ENCODE peak calls at places on chromosomes 5 and 9, in six cellular contexts. One of them, this sample, is unnamed.

GRCh38 chr5:174204914-174205313 is 159.4 kb downstream of the NSG2 start:
- DNase-seq in dorsolateral prefrontal cortex: no peak
- DNase-seq in lung: no peak
- DNase-seq in naive thymus-derived CD4-positive, alpha-beta T cell: no peak
- DNase-seq in H7: peak; percentile 79
- DNase-seq in GM23248: no peak
- DNase-seq in this sample: no peak

GRCh38 chr5:74396913-74397606 is 243.5 kb downstream of the ENC1 start:
- DNase-seq in dorsolateral prefrontal cortex: no peak
- DNase-seq in GM23248: no peak
- DNase-seq in naive thymus-derived CD4-positive, alpha-beta T cell: no peak
- DNase-seq in lung: no peak
- DNase-seq in H7: no peak
- DNase-seq in this sample: no peak

GRCh38 chr9:114465906-114466900 is 39.1 kb downstream of the WHRN start:
- DNase-seq in GM23248: no peak
- DNase-seq in dorsolateral prefrontal cortex: no peak
- DNase-seq in lung: no peak
- DNase-seq in naive thymus-derived CD4-positive, alpha-beta T cell: no peak
- DNase-seq in H7: peak; percentile 65
- DNase-seq in this sample: no peak

GRCh38 chr9:37001461-37001860 is 32.6 kb downstream of the PAX5 start:
- DNase-seq in dorsolateral prefrontal cortex: no peak
- DNase-seq in H7: no peak
- DNase-seq in GM23248: no peak
- DNase-seq in naive thymus-derived CD4-positive, alpha-beta T cell: no peak
- DNase-seq in lung: no peak
- DNase-seq in this sample: peak; percentile 68

GRCh38 chr5:88060194-88060593 is 208.5 kb downstream of the TMEM161B start:
- DNase-seq in dorsolateral prefrontal cortex: no peak
- DNase-seq in lung: no peak
- DNase-seq in naive thymus-derived CD4-positive, alpha-beta T cell: no peak
- DNase-seq in GM23248: no peak
- DNase-seq in H7: no peak
- DNase-seq in this sample: no peak

GRCh38 chr5:149682532-149683076 is 47.5 kb upstream of the PPARGC1B start:
- DNase-seq in dorsolateral prefrontal cortex: no peak
- DNase-seq in GM23248: no peak
- DNase-seq in H7: no peak
- DNase-seq in naive thymus-derived CD4-positive, alpha-beta T cell: no peak
- DNase-seq in lung: no peak
- DNase-seq in this sample: no peak

GRCh38 chr5:122846051-122846567 is 696 bp downstream of the SNX24 start:
- DNase-seq in GM23248: peak; percentile 83
- DNase-seq in dorsolateral prefrontal cortex: no peak
- DNase-seq in naive thymus-derived CD4-positive, alpha-beta T cell: peak; percentile 4
- DNase-seq in lung: peak; percentile 38
- DNase-seq in H7: peak; percentile 40
- DNase-seq in this sample: no peak

GRCh38 chr5:111117149-111117548 is 25.0 kb downstream of the WDR36 start:
- DNase-seq in H7: no peak
- DNase-seq in GM23248: no peak
- DNase-seq in lung: no peak
- DNase-seq in dorsolateral prefrontal cortex: no peak
- DNase-seq in naive thymus-derived CD4-positive, alpha-beta T cell: no peak
- DNase-seq in this sample: no peak

GRCh38 chr5:26563979-26564378 is 474.4 kb downstream of the CDH9 start:
- DNase-seq in dorsolateral prefrontal cortex: no peak
- DNase-seq in H7: no peak
- DNase-seq in GM23248: no peak
- DNase-seq in naive thymus-derived CD4-positive, alpha-beta T cell: no peak
- DNase-seq in lung: no peak
- DNase-seq in this sample: no peak

GRCh38 chr5:32445831-32446614 is 1.5 kb upstream of the ZFR start:
- DNase-seq in lung: no peak
- DNase-seq in dorsolateral prefrontal cortex: no peak
- DNase-seq in GM23248: no peak
- DNase-seq in naive thymus-derived CD4-positive, alpha-beta T cell: no peak
- DNase-seq in H7: no peak
- DNase-seq in this sample: no peak

GRCh38 chr5:145847499-145848497 is 12.7 kb upstream of the PRELID2 start:
- DNase-seq in lung: no peak
- DNase-seq in H7: no peak
- DNase-seq in naive thymus-derived CD4-positive, alpha-beta T cell: no peak
- DNase-seq in GM23248: peak; percentile 93
- DNase-seq in dorsolateral prefrontal cortex: no peak
- DNase-seq in this sample: no peak

GRCh38 chr5:68333649-68334549 is 118.3 kb downstream of the PIK3R1 start:
- DNase-seq in lung: no peak
- DNase-seq in dorsolateral prefrontal cortex: no peak
- DNase-seq in GM23248: peak; percentile 91
- DNase-seq in naive thymus-derived CD4-positive, alpha-beta T cell: no peak
- DNase-seq in H7: no peak
- DNase-seq in this sample: no peak

GRCh38 chr5:756171-756570 is 28.4 kb downstream of the ZDHHC11B start:
- DNase-seq in GM23248: no peak
- DNase-seq in lung: peak; percentile 52
- DNase-seq in naive thymus-derived CD4-positive, alpha-beta T cell: no peak
- DNase-seq in H7: peak; percentile 25
- DNase-seq in dorsolateral prefrontal cortex: no peak
- DNase-seq in this sample: no peak

GRCh38 chr5:64836190-64836750 is 67.5 kb downstream of the CWC27 start:
- DNase-seq in lung: no peak
- DNase-seq in H7: no peak
- DNase-seq in dorsolateral prefrontal cortex: no peak
- DNase-seq in GM23248: no peak
- DNase-seq in naive thymus-derived CD4-positive, alpha-beta T cell: no peak
- DNase-seq in this sample: no peak

GRCh38 chr5:93620487-93621339 is 37.7 kb downstream of the NR2F1 start:
- DNase-seq in lung: peak; percentile 58
- DNase-seq in dorsolateral prefrontal cortex: peak; percentile 85
- DNase-seq in H7: peak; percentile 96
- DNase-seq in GM23248: peak; percentile 85
- DNase-seq in naive thymus-derived CD4-positive, alpha-beta T cell: peak; percentile 43
- DNase-seq in this sample: no peak

GRCh38 chr5:68924490-68925145 is 169.2 kb upstream of the SLC30A5 start:
- DNase-seq in naive thymus-derived CD4-positive, alpha-beta T cell: no peak
- DNase-seq in H7: no peak
- DNase-seq in lung: no peak
- DNase-seq in GM23248: peak; percentile 47
- DNase-seq in dorsolateral prefrontal cortex: no peak
- DNase-seq in this sample: no peak

GRCh38 chr9:13719410-13719809 is 439.9 kb upstream of the MPDZ start:
- DNase-seq in dorsolateral prefrontal cortex: no peak
- DNase-seq in naive thymus-derived CD4-positive, alpha-beta T cell: no peak
- DNase-seq in H7: no peak
- DNase-seq in lung: no peak
- DNase-seq in GM23248: peak; percentile 50
- DNase-seq in this sample: no peak

GRCh38 chr5:72600401-72600981 is 93.3 kb upstream of the ZNF366 start:
- DNase-seq in H7: no peak
- DNase-seq in lung: no peak
- DNase-seq in dorsolateral prefrontal cortex: no peak
- DNase-seq in naive thymus-derived CD4-positive, alpha-beta T cell: no peak
- DNase-seq in GM23248: peak; percentile 98
- DNase-seq in this sample: no peak

GRCh38 chr9:114465417-114465816 is 39.9 kb downstream of the WHRN start:
- DNase-seq in H7: peak; percentile 13
- DNase-seq in naive thymus-derived CD4-positive, alpha-beta T cell: no peak
- DNase-seq in lung: no peak
- DNase-seq in GM23248: no peak
- DNase-seq in dorsolateral prefrontal cortex: no peak
- DNase-seq in this sample: no peak

GRCh38 chr5:132876020-132876759 is 2.7 kb downstream of the LEAP2 start:
- DNase-seq in lung: no peak
- DNase-seq in dorsolateral prefrontal cortex: no peak
- DNase-seq in naive thymus-derived CD4-positive, alpha-beta T cell: no peak
- DNase-seq in H7: no peak
- DNase-seq in GM23248: peak; percentile 78
- DNase-seq in this sample: no peak

GRCh38 chr5:80318212-80318611 is 1.6 kb upstream of the SPZ1 start:
- DNase-seq in lung: no peak
- DNase-seq in H7: no peak
- DNase-seq in naive thymus-derived CD4-positive, alpha-beta T cell: no peak
- DNase-seq in GM23248: peak; percentile 79
- DNase-seq in dorsolateral prefrontal cortex: no peak
- DNase-seq in this sample: no peak

GRCh38 chr5:13708432-13708831 is 236.1 kb downstream of the DNAH5 start:
- DNase-seq in lung: no peak
- DNase-seq in H7: no peak
- DNase-seq in dorsolateral prefrontal cortex: no peak
- DNase-seq in GM23248: peak; percentile 29
- DNase-seq in naive thymus-derived CD4-positive, alpha-beta T cell: no peak
- DNase-seq in this sample: no peak

GRCh38 chr5:132704875-132705274 is 31.1 kb downstream of the IL4 start:
- DNase-seq in dorsolateral prefrontal cortex: no peak
- DNase-seq in naive thymus-derived CD4-positive, alpha-beta T cell: no peak
- DNase-seq in H7: no peak
- DNase-seq in lung: no peak
- DNase-seq in GM23248: peak; percentile 66
- DNase-seq in this sample: no peak

GRCh38 chr9:89953824-89954223 is 349.0 kb downstream of the GADD45G start:
- DNase-seq in dorsolateral prefrontal cortex: no peak
- DNase-seq in lung: no peak
- DNase-seq in H7: no peak
- DNase-seq in naive thymus-derived CD4-positive, alpha-beta T cell: no peak
- DNase-seq in GM23248: no peak
- DNase-seq in this sample: no peak

GRCh38 chr9:9914174-9914573 is 698.6 kb downstream of the PTPRD start:
- DNase-seq in naive thymus-derived CD4-positive, alpha-beta T cell: no peak
- DNase-seq in GM23248: no peak
- DNase-seq in lung: no peak
- DNase-seq in dorsolateral prefrontal cortex: no peak
- DNase-seq in H7: no peak
- DNase-seq in this sample: no peak

GRCh38 chr9:80644044-80644443 is 1045.3 kb downstream of the TLE1 start:
- DNase-seq in H7: no peak
- DNase-seq in naive thymus-derived CD4-positive, alpha-beta T cell: no peak
- DNase-seq in GM23248: no peak
- DNase-seq in lung: no peak
- DNase-seq in dorsolateral prefrontal cortex: no peak
- DNase-seq in this sample: no peak

GRCh38 chr9:89701221-89701798 is 96.5 kb downstream of the GADD45G start:
- DNase-seq in naive thymus-derived CD4-positive, alpha-beta T cell: peak; percentile 45
- DNase-seq in H7: peak; percentile 68
- DNase-seq in lung: no peak
- DNase-seq in dorsolateral prefrontal cortex: no peak
- DNase-seq in GM23248: no peak
- DNase-seq in this sample: peak; percentile 47

DNA sequence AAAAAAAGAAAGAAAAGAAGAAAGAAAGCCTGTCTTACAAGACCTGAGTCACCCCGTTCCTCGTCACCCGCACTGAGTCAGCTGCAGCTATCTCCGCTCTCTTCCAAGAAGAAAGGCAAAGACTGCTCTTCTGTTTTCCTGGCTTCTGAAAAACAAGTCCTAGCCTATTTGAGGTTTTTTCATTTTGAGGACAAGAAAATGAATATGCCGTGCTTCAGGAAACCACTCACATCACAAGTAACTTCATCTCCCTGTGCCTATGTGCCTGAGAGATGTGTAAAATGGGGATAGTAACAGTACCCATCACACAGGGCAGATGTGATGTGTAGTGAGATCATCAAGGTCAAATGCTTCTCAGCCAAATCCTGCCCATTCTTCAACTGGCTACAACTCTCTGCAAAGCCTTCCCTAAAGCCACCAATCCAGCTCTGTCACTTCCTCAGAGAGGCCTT is 78.4 kb downstream of the GLDC start:
- DNase-seq in naive thymus-derived CD4-positive, alpha-beta T cell: no peak
- DNase-seq in H7: no peak
- DNase-seq in GM23248: peak; percentile 97
- DNase-seq in lung: no peak
- DNase-seq in dorsolateral prefrontal cortex: no peak
- DNase-seq in this sample: no peak
- H3K4me3 ChIP-seq in naive thymus-derived CD4-positive, alpha-beta T cell: no peak overlapping the region
- H3K4me3 ChIP-seq in H7: no peak overlapping the region
- H3K4me3 ChIP-seq in GM23248: peak overlapping the region; percentile 69
- H3K4me3 ChIP-seq in lung: no peak overlapping the region
- H3K4me3 ChIP-seq in dorsolateral prefrontal cortex: no peak overlapping the region
- H3K4me3 ChIP-seq in this sample: no peak overlapping the region

DNA sequence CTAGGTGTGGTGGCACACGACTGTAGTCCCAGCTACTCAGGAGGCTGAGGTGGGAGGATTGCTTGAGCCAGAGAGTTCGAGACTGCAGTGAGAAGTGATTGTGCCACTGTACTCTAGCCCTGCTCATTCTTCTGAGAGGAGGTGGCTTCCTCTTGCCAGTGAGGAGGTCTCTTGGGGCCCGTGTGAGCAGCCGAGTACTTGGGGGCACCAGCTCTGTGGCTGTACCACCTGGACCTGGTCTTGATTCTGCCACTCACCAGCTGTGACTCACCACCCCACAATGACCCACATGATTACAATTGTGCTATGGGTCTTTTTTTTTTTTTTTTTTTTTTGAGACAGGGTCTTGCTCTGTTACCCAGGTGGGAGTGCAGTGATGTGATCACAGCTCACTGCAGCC is 18.0 kb upstream of the CRB2 start:
- DNase-seq in H7: no peak
- DNase-seq in GM23248: no peak
- DNase-seq in naive thymus-derived CD4-positive, alpha-beta T cell: no peak
- DNase-seq in lung: no peak
- DNase-seq in dorsolateral prefrontal cortex: no peak
- DNase-seq in this sample: no peak
- H3K4me3 ChIP-seq in H7: no peak overlapping the region
- H3K4me3 ChIP-seq in GM23248: no peak overlapping the region
- H3K4me3 ChIP-seq in naive thymus-derived CD4-positive, alpha-beta T cell: no peak overlapping the region
- H3K4me3 ChIP-seq in lung: no peak overlapping the region
- H3K4me3 ChIP-seq in dorsolateral prefrontal cortex: no peak overlapping the region
- H3K4me3 ChIP-seq in this sample: no peak overlapping the region

DNA sequence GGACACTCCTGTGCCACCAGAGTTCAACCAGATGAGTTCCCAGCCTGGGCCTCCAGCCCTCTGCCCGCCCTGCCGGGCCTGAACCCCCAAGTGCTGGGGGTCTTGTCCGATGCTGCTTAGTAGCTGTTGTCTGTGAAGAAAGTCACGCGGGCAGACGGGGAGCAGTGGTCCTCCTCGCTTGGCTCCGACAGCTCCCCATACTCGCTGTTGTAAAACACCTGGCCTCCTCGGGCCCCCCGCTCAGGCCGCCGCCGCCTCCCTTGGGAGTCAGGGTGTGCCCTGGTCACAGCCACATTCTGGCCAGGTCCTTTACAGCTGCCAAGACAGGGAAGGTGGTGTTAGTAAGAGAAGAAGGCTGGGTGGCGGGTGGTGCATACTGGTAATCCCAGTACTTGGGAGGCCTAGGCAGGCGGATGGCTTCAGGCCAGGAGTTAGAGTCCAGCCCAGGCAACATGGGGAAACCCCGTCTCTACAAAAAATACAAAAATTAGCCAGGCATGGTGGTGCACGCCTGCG is 11.8 kb upstream of the SCGB3A1 start:
- DNase-seq in dorsolateral prefrontal cortex: no peak
- DNase-seq in H7: peak; percentile 73
- DNase-seq in lung: no peak
- DNase-seq in GM23248: no peak
- DNase-seq in naive thymus-derived CD4-positive, alpha-beta T cell: no peak
- DNase-seq in this sample: no peak
- H3K4me3 ChIP-seq in dorsolateral prefrontal cortex: no peak overlapping the region
- H3K4me3 ChIP-seq in H7: no peak overlapping the region
- H3K4me3 ChIP-seq in lung: no peak overlapping the region
- H3K4me3 ChIP-seq in GM23248: no peak overlapping the region
- H3K4me3 ChIP-seq in naive thymus-derived CD4-positive, alpha-beta T cell: no peak overlapping the region
- H3K4me3 ChIP-seq in this sample: no peak overlapping the region

GRCh38 chr9:78439192-78439865 is 142.4 kb downstream of the PSAT1 start:
- DNase-seq in naive thymus-derived CD4-positive, alpha-beta T cell: peak; percentile 67
- DNase-seq in dorsolateral prefrontal cortex: peak; percentile 88
- DNase-seq in lung: peak; percentile 87
- DNase-seq in H7: peak; percentile 83
- DNase-seq in GM23248: peak; percentile 84
- DNase-seq in this sample: peak; percentile 24
- H3K4me3 ChIP-seq in naive thymus-derived CD4-positive, alpha-beta T cell: no peak overlapping the region
- H3K4me3 ChIP-seq in dorsolateral prefrontal cortex: peak overlapping the region; percentile 5
- H3K4me3 ChIP-seq in lung: no peak overlapping the region
- H3K4me3 ChIP-seq in H7: no peak overlapping the region
- H3K4me3 ChIP-seq in GM23248: peak overlapping the region; percentile 38
- H3K4me3 ChIP-seq in this sample: no peak overlapping the region

This sample was measured in GM12864.